ENCODE peak calls at places on chromosomes 6 and 20, in nine cellular contexts. U, E, N, V, K, Z, G, Q and A are unnamed samples.
A peak's percentile ranks its signal among the peaks of the same experiment; 100 is the strongest.

GRCh38 chr20:61394088-61394822 is 142.2 kb downstream of the CDH4 start:
- DNase-seq in U (no peak), E (no peak), N (no peak), V (no peak), K (no peak), Z (no peak), G (no peak), Q (no peak), A (no peak)

GRCh38 chr20:24745206-24745605 is 203.9 kb upstream of the CST7 start:
- DNase-seq in U (no peak), E (no peak), N (no peak), V (no peak), K (no peak), Z (no peak), G (no peak), Q (no peak), A (no peak)

GRCh38 chr6:143556529-143556928 is 45.0 kb upstream of the FUCA2 start:
- DNase-seq in U (peak; percentile 97), E (no peak), N (no peak), V (peak; percentile 83), K (no peak), Z (no peak), G (peak; percentile 93), Q (no peak), A (peak; percentile 30)

GRCh38 chr6:132270745-132271414 is 130.4 kb downstream of the MOXD1 start:
- DNase-seq in U (no peak), E (no peak), N (no peak), V (no peak), K (no peak), Z (no peak), G (peak; percentile 49), Q (no peak), A (no peak)

GRCh38 chr20:58569211-58570125 is 54.3 kb upstream of the APCDD1L start:
- DNase-seq in U (no peak), E (peak; percentile 65), N (no peak), V (no peak), K (no peak), Z (no peak), G (no peak), Q (peak; percentile 8), A (no peak)

GRCh38 chr20:17866234-17867001 is 102.2 kb downstream of the SNX5 start:
- DNase-seq in U (no peak), E (no peak), N (no peak), V (no peak), K (no peak), Z (no peak), G (no peak), Q (no peak), A (no peak)

GRCh38 chr6:130132286-130132701 is 90.5 kb downstream of the SAMD3 start:
- DNase-seq in U (no peak), E (no peak), N (no peak), V (no peak), K (no peak), Z (no peak), G (no peak), Q (no peak), A (no peak)

GRCh38 chr6:159422041-159422984 is 253.1 kb downstream of the FNDC1 start:
- DNase-seq in U (no peak), E (no peak), N (no peak), V (no peak), K (no peak), Z (no peak), G (peak; percentile 83), Q (no peak), A (no peak)

GRCh38 chr6:10507715-10508114 is 13.4 kb upstream of the GCNT2 start:
- DNase-seq in U (no peak), E (no peak), N (no peak), V (no peak), K (no peak), Z (no peak), G (no peak), Q (no peak), A (no peak)

GRCh38 chr6:158143700-158144099 is 24.4 kb downstream of the SERAC1 start:
- DNase-seq in U (no peak), E (no peak), N (peak; percentile 76), V (peak; percentile 49), K (no peak), Z (no peak), G (no peak), Q (peak; percentile 41), A (peak; percentile 15)

GRCh38 chr20:47551841-47552240 is 50.2 kb downstream of the NCOA3 start:
- DNase-seq in U (no peak), E (no peak), N (peak; percentile 39), V (peak; percentile 26), K (no peak), Z (no peak), G (no peak), Q (no peak), A (no peak)

GRCh38 chr6:31573239-31574105 is 1.4 kb downstream of the LTA start:
- DNase-seq in U (no peak), E (no peak), N (no peak), V (no peak), K (no peak), Z (no peak), G (no peak), Q (no peak), A (no peak)
- H3K4me3 ChIP-seq in U (no peak overlapping the region), E (no peak overlapping the region), N (no peak overlapping the region), V (no peak overlapping the region), K (no peak overlapping the region), Z (no peak overlapping the region), G (no peak overlapping the region), Q (no peak overlapping the region), A (no peak overlapping the region)

GRCh38 chr6:39931607-39932006 is 2.7 kb downstream of the MOCS1 start:
- DNase-seq in U (no peak), E (no peak), N (no peak), V (no peak), K (no peak), Z (no peak), G (no peak), Q (no peak), A (no peak)

GRCh38 chr6:39930540-39930939 is 3.7 kb downstream of the MOCS1 start:
- DNase-seq in U (no peak), E (no peak), N (no peak), V (no peak), K (no peak), Z (no peak), G (no peak), Q (no peak), A (no peak)

GRCh38 chr6:39934060-39934757 is at the start of gene MOCS1:
- DNase-seq in U (peak; percentile 50), E (peak; percentile 90), N (peak; percentile 90), V (peak; percentile 66), K (peak; percentile 84), Z (peak; percentile 32), G (peak; percentile 61), Q (peak; percentile 36), A (peak; percentile 70)

GRCh38 chr6:39933669-39934059 is 598 bp downstream of the MOCS1 start:
- DNase-seq in U (no peak), E (no peak), N (peak; percentile 5), V (no peak), K (no peak), Z (no peak), G (no peak), Q (no peak), A (no peak)

GRCh38 chr6:39932386-39932785 is 1.9 kb downstream of the MOCS1 start:
- DNase-seq in U (no peak), E (no peak), N (no peak), V (no peak), K (no peak), Z (no peak), G (no peak), Q (no peak), A (no peak)
- TF ChIP-seq CTCF in U (no peak), E (no peak), N (no peak), V (no peak), K (no peak), Z (no peak), G (no peak), Q (no peak), A (no peak)

GRCh38 chr6:114216789-114217467 is 125.9 kb downstream of the HS3ST5 start:
- DNase-seq in U (no peak), E (no peak), N (no peak), V (no peak), K (no peak), Z (no peak), G (no peak), Q (no peak), A (no peak)
- H3K4me3 ChIP-seq in U (no peak overlapping the region), E (no peak overlapping the region), N (no peak overlapping the region), V (no peak overlapping the region), K (no peak overlapping the region), Z (no peak overlapping the region), G (no peak overlapping the region), Q (no peak overlapping the region), A (no peak overlapping the region)

GRCh38 chr6:44257753-44258324 is 511 bp upstream of the SLC35B2 start:
- DNase-seq in U (no peak), E (no peak), N (no peak), V (no peak), K (no peak), Z (no peak), G (no peak), Q (no peak), A (no peak)
- TF ChIP-seq CTCF in U (no peak), E (no peak), N (peak; percentile 6), V (no peak), K (no peak), Z (no peak), G (no peak), Q (no peak), A (no peak)

GRCh38 chr6:136921936-136922679 is at the start of gene SLC35D3:
- DNase-seq in U (peak; percentile 12), E (peak; percentile 33), N (peak; percentile 52), V (no peak), K (no peak), Z (no peak), G (peak; percentile 28), Q (no peak), A (peak; percentile 23)
- H3K4me3 ChIP-seq in U (peak within 1 kb of the TSS; percentile 35), E (peak within 1 kb of the TSS; percentile 42), N (peak within 1 kb of the TSS; percentile 68), V (peak within 1 kb of the TSS; percentile 35), K (peak within 1 kb of the TSS; percentile 21), Z (no peak within 1 kb of the TSS), G (peak within 1 kb of the TSS; percentile 57), Q (peak within 1 kb of the TSS; percentile 31), A (peak within 1 kb of the TSS; percentile 46)